ENCODE peak calls at places on chromosomes 12 and 14, in five cellular contexts. Y, R, I, G and B are unnamed samples.

GRCh38 chr12:21881950-21882349 is 59.3 kb downstream of the ABCC9 start:
- DNase-seq in Y (no peak), R (no peak), I (no peak), G (no peak), B (peak; percentile 75)

GRCh38 chr12:57135939-57136338 is 7.7 kb downstream of the LRP1 start:
- DNase-seq in Y (peak; percentile 64), R (peak; percentile 36), I (no peak), G (no peak), B (no peak)

GRCh38 chr14:31206536-31207286 is 882 bp downstream of the HECTD1 start:
- DNase-seq in Y (peak; percentile 42), R (peak; percentile 39), I (peak; percentile 79), G (no peak), B (peak; percentile 80)

GRCh38 chr14:87901196-87901595 is 91.8 kb downstream of the GALC start:
- DNase-seq in Y (no peak), R (peak; percentile 47), I (no peak), G (no peak), B (no peak)

GRCh38 chr14:65346895-65347294 is 65.6 kb upstream of the FUT8 start:
- DNase-seq in Y (no peak), R (peak; percentile 34), I (no peak), G (no peak), B (no peak)

GRCh38 chr12:28536088-28536487 is 345.8 kb downstream of the CCDC91 start:
- DNase-seq in Y (no peak), R (peak; percentile 56), I (no peak), G (peak; percentile 42), B (no peak)

GRCh38 chr12:2682301-2683282 is 112.2 kb upstream of the FKBP4 start:
- DNase-seq in Y (peak; percentile 63), R (peak; percentile 51), I (peak; percentile 31), G (peak; percentile 36), B (no peak)

GRCh38 chr14:33839193-33840076 is 111.4 kb downstream of the EGLN3 start:
- DNase-seq in Y (peak; percentile 62), R (peak; percentile 79), I (peak; percentile 51), G (no peak), B (no peak)

GRCh38 chr12:2301531-2302461 is 249.0 kb downstream of the CACNA1C start:
- DNase-seq in Y (no peak), R (peak; percentile 86), I (no peak), G (peak; percentile 60), B (no peak)

GRCh38 chr14:46580941-46581671 is 70.5 kb downstream of the RPL10L start:
- DNase-seq in Y (peak; percentile 14), R (no peak), I (peak; percentile 38), G (no peak), B (no peak)

GRCh38 chr12:69966839-69967238 is 141.8 kb downstream of the MYRFL start:
- DNase-seq in Y (no peak), R (no peak), I (no peak), G (no peak), B (no peak)

GRCh38 chr14:91149462-91149861 is 35.6 kb downstream of the DGLUCY start:
- DNase-seq in Y (no peak), R (peak; percentile 90), I (no peak), G (peak; percentile 99), B (no peak)

GRCh38 chr14:57390806-57391562 is 598 bp downstream of the NAA30 start:
- DNase-seq in Y (peak; percentile 50), R (peak; percentile 65), I (peak; percentile 56), G (no peak), B (no peak)

GRCh38 chr14:97251423-97252155 is 454.4 kb downstream of the VRK1 start:
- DNase-seq in Y (peak; percentile 41), R (no peak), I (peak; percentile 72), G (no peak), B (no peak)

GRCh38 chr12:121154793-121155375 is 22.2 kb downstream of the P2RX7 start:
- DNase-seq in Y (no peak), R (no peak), I (no peak), G (no peak), B (no peak)

GRCh38 chr12:9340422-9341259 is 132.4 kb upstream of the PZP start:
- DNase-seq in Y (no peak), R (peak; percentile 27), I (no peak), G (peak; percentile 73), B (no peak)

GRCh38 chr14:50501642-50502041 is 30.7 kb downstream of the MAP4K5 start:
- DNase-seq in Y (no peak), R (peak; percentile 29), I (no peak), G (peak; percentile 16), B (no peak)

GRCh38 chr12:3968523-3968922 is 95.3 kb upstream of the PARP11 start:
- DNase-seq in Y (no peak), R (no peak), I (no peak), G (no peak), B (no peak)

GRCh38 chr14:75254381-75254821 is 24.2 kb upstream of the FOS start:
- DNase-seq in Y (no peak), R (no peak), I (no peak), G (no peak), B (no peak)

GRCh38 chr12:40854669-40855068 is 162.4 kb downstream of the CNTN1 start:
- DNase-seq in Y (no peak), R (no peak), I (no peak), G (no peak), B (no peak)

GRCh38 chr12:52208424-52209165 is 16.8 kb upstream of the KRT80 start:
- DNase-seq in Y (no peak), R (no peak), I (no peak), G (no peak), B (peak; percentile 73)

GRCh38 chr12:67977668-67978067 is 11.6 kb upstream of the IFNG-AS1 start:
- DNase-seq in Y (no peak), R (no peak), I (no peak), G (no peak), B (no peak)

GRCh38 chr14:20680363-20680762 is 4.0 kb upstream of the RNASE4 start:
- DNase-seq in Y (no peak), R (no peak), I (no peak), G (no peak), B (no peak)

GRCh38 chr12:107374136-107374535 is 280.8 kb upstream of the CRY1 start:
- DNase-seq in Y (no peak), R (no peak), I (no peak), G (no peak), B (peak; percentile 27)

GRCh38 chr12:12822886-12823285 is 9.7 kb downstream of the DDX47 start:
- DNase-seq in Y (no peak), R (no peak), I (no peak), G (no peak), B (no peak)

GRCh38 chr12:121719926-121720414 is 7.4 kb downstream of the TMEM120B start:
- DNase-seq in Y (no peak), R (peak; percentile 78), I (no peak), G (peak; percentile 48), B (no peak)

GRCh38 chr12:16526693-16527092 is 79.3 kb downstream of the LMO3 start:
- DNase-seq in Y (no peak), R (peak; percentile 82), I (no peak), G (peak; percentile 70), B (no peak)

GRCh38 chr14:51401272-51401671 is 161.2 kb downstream of the TMX1 start:
- DNase-seq in Y (no peak), R (no peak), I (no peak), G (no peak), B (no peak)

GRCh38 chr12:6383572-6384498 is at the start of gene LTBR:
- DNase-seq in Y (peak; percentile 88), R (peak; percentile 97), I (peak; percentile 59), G (peak; percentile 76), B (peak; percentile 99)

GRCh38 chr14:24851837-24852236 is 198.1 kb downstream of the STXBP6 start:
- DNase-seq in Y (no peak), R (no peak), I (no peak), G (no peak), B (no peak)

GRCh38 chr12:28866715-28867503 is 282.2 kb upstream of the FAR2 start:
- DNase-seq in Y (no peak), R (no peak), I (no peak), G (no peak), B (no peak)

GRCh38 chr14:101408077-101408831 is 153.0 kb upstream of the DIO3 start:
- DNase-seq in Y (no peak), R (peak; percentile 71), I (no peak), G (peak; percentile 33), B (no peak)

GRCh38 chr14:91975763-91976162 is 28.3 kb upstream of the FBLN5 start:
- DNase-seq in Y (no peak), R (no peak), I (no peak), G (no peak), B (no peak)

GRCh38 chr14:51776102-51776894 is 84.1 kb upstream of the GNG2 start:
- DNase-seq in Y (peak; percentile 79), R (peak; percentile 83), I (peak; percentile 74), G (peak; percentile 20), B (no peak)

GRCh38 chr12:69329669-69330428 is 18.3 kb upstream of the LYZ start:
- DNase-seq in Y (no peak), R (no peak), I (peak; percentile 18), G (no peak), B (no peak)

GRCh38 chr14:31939934-31940333 is 137.2 kb upstream of the ARHGAP5 start:
- DNase-seq in Y (no peak), R (no peak), I (no peak), G (no peak), B (no peak)

GRCh38 chr14:44149597-44149996 is 357.5 kb downstream of the FSCB start:
- DNase-seq in Y (peak; percentile 67), R (no peak), I (peak; percentile 0), G (no peak), B (no peak)